ENCODE peak calls at places on chromosomes 6 and 20, in eight cellular contexts. A is omental fat pad; B is lung; T is spleen; O is hepatocyte; W is CD8-positive, alpha-beta T cell; J is fibroblast of villous mesenchyme; N is astrocyte. M is an unnamed sample.

GRCh38 chr6:83221886-83222479 is 28.8 kb downstream of the RWDD2A start:
- DNase-seq in W (no peak), J (peak), A (no peak), T (no peak), N (peak), O (peak), B (no peak), M (no peak)

GRCh38 chr6:162814417-162814988 is 86.7 kb downstream of the PACRG start:
- DNase-seq in W (no peak), B (no peak), N (no peak), J (no peak), O (no peak), T (no peak), A (no peak), M (no peak)

GRCh38 chr6:142942805-142943227 is 2.2 kb downstream of the HIVEP2 start:
- DNase-seq in B (no peak), J (peak), A (no peak), N (peak), O (peak), T (no peak), W (no peak), M (no peak)

GRCh38 chr20:3663858-3664257 is 659 bp upstream of the GFRA4 start:
- DNase-seq in A (no peak), O (no peak), N (no peak), T (no peak), J (no peak), W (no peak), B (no peak), M (no peak)

GRCh38 chr6:15171026-15171425 is 74.8 kb upstream of the JARID2 start:
- DNase-seq in B (no peak), A (no peak), N (no peak), W (no peak), J (no peak), T (no peak), O (no peak), M (no peak)

GRCh38 chr20:50182336-50182735 is 8.3 kb upstream of the CEBPB start:
- DNase-seq in O (no peak), T (no peak), J (no peak), B (no peak), A (no peak), W (no peak), N (no peak), M (no peak)

GRCh38 chr20:47985092-47985850 is 200.0 kb upstream of the SULF2 start:
- DNase-seq in A (no peak), T (no peak), W (no peak), N (peak), J (peak), O (peak), B (peak), M (no peak)

GRCh38 chr6:7535498-7535897 is 6.0 kb upstream of the DSP start:
- DNase-seq in O (no peak), N (peak), T (no peak), B (no peak), W (no peak), J (no peak), A (no peak), M (no peak)

GRCh38 chr6:124002377-124003081 is 198.9 kb downstream of the NKAIN2 start:
- DNase-seq in O (peak), N (peak), T (no peak), W (no peak), A (no peak), J (no peak), B (no peak), M (no peak)

GRCh38 chr6:138103876-138104275 is 3.3 kb downstream of the PERP start:
- DNase-seq in B (no peak), T (no peak), N (no peak), A (no peak), W (no peak), O (no peak), J (no peak), M (no peak)

GRCh38 chr6:4664117-4664626 is 112.0 kb upstream of the CDYL start:
- DNase-seq in A (no peak), J (peak), O (peak), T (no peak), W (peak), B (no peak), N (peak), M (no peak)

GRCh38 chr6:81863123-81863522 is 110.6 kb upstream of the TENT5A start:
- DNase-seq in J (no peak), B (no peak), W (no peak), T (no peak), O (no peak), A (no peak), N (no peak), M (no peak)

GRCh38 chr6:4125933-4126864 is 9.2 kb downstream of the ECI2 start:
- DNase-seq in O (peak), N (peak), W (no peak), T (no peak), A (no peak), B (no peak), J (peak), M (no peak)

DNA sequence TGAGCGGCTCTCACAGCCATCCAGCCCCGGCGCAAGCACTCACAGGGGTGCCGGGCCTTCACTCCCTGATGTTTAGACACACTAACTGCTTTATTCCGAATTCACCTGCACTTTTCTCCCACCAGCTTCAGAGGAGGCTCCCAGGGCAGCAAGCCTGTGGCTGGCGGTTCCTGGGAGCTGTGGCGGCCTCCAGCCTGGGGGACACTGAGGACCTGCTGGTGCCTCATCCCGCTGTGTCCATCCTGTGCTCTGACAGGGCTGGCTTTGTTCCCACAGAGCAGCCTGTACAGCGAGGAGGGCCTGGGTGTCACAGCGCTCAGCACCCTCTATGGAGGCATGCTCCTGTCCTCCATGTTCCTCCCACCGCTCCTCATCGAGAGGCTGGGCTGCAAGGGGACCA is 3.1 kb downstream of the UNC93A start:
- DNase-seq in W (no peak), B (no peak), O (no peak), J (no peak), T (peak), A (no peak), N (no peak), M (no peak)
- TF ChIP-seq CTCF in W (no peak), B (no peak), O (no peak), J (no peak), T (no peak), A (no peak), N (no peak), M (no peak)

GRCh38 chr6:144548525-144548924 is 263.4 kb downstream of the UTRN start:
- DNase-seq in J (no peak), B (no peak), W (no peak), O (no peak), T (no peak), A (no peak), N (no peak), M (no peak)
- TF ChIP-seq CTCF in J (no peak), B (no peak), W (no peak), O (no peak), T (no peak), A (no peak), N (no peak), M (peak)

DNA sequence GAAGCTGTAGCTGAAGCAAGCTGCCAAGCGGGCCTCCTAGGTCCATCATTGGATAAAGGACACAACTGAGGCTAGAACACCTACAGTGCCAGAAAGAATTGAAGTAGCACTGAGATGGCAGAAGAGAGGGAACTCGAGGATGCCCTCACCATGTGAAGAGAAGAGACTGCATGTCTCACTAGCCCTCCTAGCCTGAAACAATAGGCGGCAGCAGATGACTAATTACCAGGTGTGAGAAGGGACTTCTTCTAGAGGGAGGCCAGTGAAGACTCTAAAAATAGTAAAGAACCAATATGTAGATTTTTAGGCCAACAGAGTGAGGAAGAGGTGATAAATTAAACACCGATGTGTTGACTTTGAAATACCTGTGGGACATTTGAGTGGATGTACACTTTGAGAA is 50.3 kb downstream of the LGSN start:
- DNase-seq in N (no peak), J (no peak), O (no peak), W (no peak), T (no peak), A (no peak), B (no peak), M (no peak)
- TF ChIP-seq CTCF in N (no peak), J (no peak), O (no peak), W (no peak), T (no peak), A (no peak), B (no peak), M (no peak)

DNA sequence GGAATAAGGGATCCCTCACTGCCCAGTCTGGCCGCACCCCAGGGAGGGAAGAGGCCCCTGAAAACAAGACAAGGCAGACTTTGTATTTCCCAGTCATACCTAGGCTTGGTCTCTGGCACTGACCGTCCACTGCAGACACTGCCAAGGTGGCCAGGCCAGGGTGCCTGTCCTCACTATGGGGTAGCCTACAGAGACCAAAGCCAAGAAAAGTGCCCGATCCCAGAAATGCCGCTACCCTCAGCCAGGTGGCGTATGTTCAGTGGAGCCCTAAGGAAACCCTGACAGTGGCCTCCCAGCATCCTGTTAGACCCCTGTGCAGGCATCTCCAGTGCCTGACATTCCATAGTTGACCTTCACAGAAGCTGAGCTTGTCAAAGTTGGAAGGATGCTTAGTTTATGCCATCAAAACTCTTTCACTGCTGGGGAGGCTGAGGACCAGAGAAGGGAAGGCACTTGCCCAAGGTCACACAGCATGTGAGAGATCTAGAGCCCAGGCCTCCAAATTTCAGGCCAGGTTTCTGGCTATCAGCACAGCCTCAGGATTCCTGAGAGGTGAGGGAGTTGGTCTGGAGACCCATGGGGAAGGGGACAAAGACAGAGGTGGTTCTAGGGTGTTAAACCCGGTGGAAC is 2.5 kb downstream of the SCRT2 start:
- DNase-seq in J (no peak), T (peak), A (no peak), O (no peak), B (no peak), N (no peak), W (no peak), M (no peak)
- TF ChIP-seq CTCF in J (peak), T (peak), A (no peak), O (peak), B (no peak), N (no peak), W (no peak), M (peak)

GRCh38 chr6:39029156-39030011 is 19.2 kb upstream of the GLP1R start:
- DNase-seq in W (peak), T (no peak), B (no peak), J (no peak), A (no peak), N (no peak), O (peak), M (no peak)
- TF ChIP-seq CTCF in W (peak), T (peak), B (peak), J (peak), A (no peak), N (peak), O (peak), M (peak)

DNA sequence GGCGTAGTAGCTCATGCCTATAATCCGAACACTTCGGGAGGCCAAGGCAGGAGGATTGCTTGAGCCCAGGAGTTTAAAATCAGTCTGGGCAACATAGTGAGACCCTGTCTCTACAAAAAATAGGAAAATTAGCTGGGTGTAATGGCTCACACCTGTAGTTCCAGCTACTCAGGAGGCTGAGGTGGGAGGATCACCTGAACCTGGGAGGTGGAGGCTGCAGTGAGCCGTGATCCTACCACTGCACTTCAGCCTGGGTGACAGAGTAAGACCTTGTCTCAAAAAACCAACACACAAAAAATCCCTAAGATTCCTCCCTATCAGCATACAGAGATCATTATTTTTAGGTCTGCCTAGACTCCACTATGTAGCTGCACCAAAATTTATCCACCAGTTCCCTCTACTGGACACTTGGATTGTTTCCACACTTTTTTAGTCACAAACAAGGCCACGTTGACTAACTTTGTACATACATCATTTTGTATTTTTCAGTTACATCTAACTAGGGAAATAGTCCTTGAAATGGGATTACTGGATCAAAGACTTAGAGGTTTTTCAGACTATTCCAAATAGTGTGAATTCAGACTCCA is 3.6 kb upstream of the PHF1 start:
- DNase-seq in B (no peak), O (no peak), A (no peak), T (no peak), N (peak), W (no peak), J (peak), M (no peak)
- TF ChIP-seq CTCF in B (no peak), O (peak), A (no peak), T (peak), N (peak), W (no peak), J (peak), M (peak)